ENCODE peak calls at places on chromosomes 11 and 22, in four cellular contexts. One of them, this sample, is unnamed.

GRCh38 chr11:78647986-78648875 is 73.6 kb upstream of the NARS2 start:
- DNase-seq in A549: no peak
- DNase-seq in K562: no peak
- DNase-seq in WTC11: no peak
- DNase-seq in this sample: no peak

GRCh38 chr11:31303644-31304043 is 65.9 kb downstream of the DCDC1 start:
- DNase-seq in A549: no peak
- DNase-seq in K562: no peak
- DNase-seq in WTC11: no peak
- DNase-seq in this sample: no peak

GRCh38 chr11:111303476-111303875 is 5.1 kb downstream of the POU2AF3 start:
- DNase-seq in A549: peak
- DNase-seq in K562: no peak
- DNase-seq in WTC11: no peak
- DNase-seq in this sample: peak

GRCh38 chr11:3616721-3617460 is 24.9 kb downstream of the ART5 start:
- DNase-seq in A549: no peak
- DNase-seq in K562: no peak
- DNase-seq in WTC11: no peak
- DNase-seq in this sample: no peak

GRCh38 chr11:34331329-34331728 is 26.5 kb downstream of the ABTB2 start:
- DNase-seq in A549: peak
- DNase-seq in K562: no peak
- DNase-seq in WTC11: no peak
- DNase-seq in this sample: no peak

GRCh38 chr11:45394294-45395085 is 108.3 kb upstream of the SYT13 start:
- DNase-seq in A549: no peak
- DNase-seq in K562: no peak
- DNase-seq in WTC11: no peak
- DNase-seq in this sample: peak

GRCh38 chr11:134332189-134332631 is 422 bp downstream of the GLB1L2 start:
- DNase-seq in A549: no peak
- DNase-seq in K562: peak
- DNase-seq in WTC11: peak
- DNase-seq in this sample: no peak

GRCh38 chr11:32704261-32704660 is 90.2 kb downstream of the CCDC73 start:
- DNase-seq in A549: no peak
- DNase-seq in K562: no peak
- DNase-seq in WTC11: no peak
- DNase-seq in this sample: no peak

GRCh38 chr11:257766-258493 is 20.3 kb upstream of the NLRP6 start:
- DNase-seq in A549: no peak
- DNase-seq in K562: no peak
- DNase-seq in WTC11: no peak
- DNase-seq in this sample: peak

GRCh38 chr11:25065711-25066110 is 568.9 kb downstream of the LUZP2 start:
- DNase-seq in A549: no peak
- DNase-seq in K562: no peak
- DNase-seq in WTC11: no peak
- DNase-seq in this sample: no peak

DNA sequence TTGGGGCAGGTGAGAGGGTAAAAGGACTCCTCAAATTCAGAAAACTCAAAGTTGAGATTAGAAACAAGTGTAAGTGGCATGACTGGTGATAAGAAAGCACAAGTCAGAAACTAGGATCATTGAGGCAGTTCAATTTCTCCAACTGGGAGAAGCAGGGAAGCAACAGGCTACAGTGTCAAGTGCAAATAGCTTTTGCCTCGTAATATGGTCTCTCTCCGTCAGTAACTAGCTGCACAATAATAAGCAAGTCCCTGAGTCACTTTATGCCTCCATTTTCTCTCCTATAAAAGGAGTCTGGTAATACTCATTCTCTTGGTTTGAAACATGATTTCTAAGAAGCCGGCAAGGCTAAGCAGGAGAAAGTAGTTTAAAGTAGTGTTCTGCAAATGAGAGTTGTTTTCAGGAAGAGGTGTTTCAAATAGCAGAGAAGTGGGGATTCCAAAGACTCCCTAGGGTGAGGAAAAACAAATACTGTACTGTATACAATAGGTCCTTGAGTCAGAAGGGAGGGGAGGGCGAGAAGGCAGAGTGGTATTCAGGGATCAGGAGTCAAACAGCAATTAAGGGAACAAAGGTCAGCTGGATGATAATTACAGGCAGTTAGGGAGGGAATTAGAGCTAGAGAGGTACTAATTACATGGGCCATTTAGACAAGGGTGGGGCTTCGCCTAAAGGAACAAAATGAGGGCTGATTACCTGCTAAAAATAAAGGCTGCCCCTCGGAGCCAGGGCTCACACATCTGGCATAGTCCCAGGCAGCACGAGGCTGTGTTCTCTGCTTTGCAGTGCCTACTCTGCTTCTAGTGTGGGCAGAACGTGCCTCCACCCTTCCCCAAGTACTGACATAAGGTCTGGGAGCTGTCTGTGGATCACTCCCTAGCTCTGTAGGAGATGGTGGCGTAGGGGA is 96.0 kb upstream of the BDNF start:
- DNase-seq in A549: no peak
- DNase-seq in K562: no peak
- DNase-seq in WTC11: peak
- DNase-seq in this sample: no peak
- TF ChIP-seq JUN in A549: no peak
- TF ChIP-seq JUN in K562: no peak
- TF ChIP-seq JUN in WTC11: no peak
- TF ChIP-seq JUN in this sample: no peak

DNA sequence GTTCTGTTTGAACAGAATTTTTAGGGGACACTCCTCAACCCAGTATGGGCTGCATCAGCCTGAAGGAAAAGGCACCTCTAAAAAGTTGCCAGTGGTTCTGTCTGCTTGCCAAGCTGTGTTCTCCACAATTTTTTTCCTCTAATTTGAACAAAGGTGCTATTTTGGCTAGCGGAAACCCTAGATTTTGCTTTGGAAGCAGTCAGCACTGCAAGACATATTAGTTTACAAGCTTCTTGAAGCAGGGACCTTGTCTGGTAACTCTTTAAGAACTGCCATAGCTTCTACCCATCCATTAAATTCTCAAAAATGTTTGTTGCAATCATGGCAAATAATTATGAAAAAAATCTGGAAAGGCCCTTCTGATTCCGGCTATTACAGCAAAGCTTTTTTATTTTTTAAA is 75.6 kb upstream of the HEPHL1 start:
- DNase-seq in A549: no peak
- DNase-seq in K562: no peak
- DNase-seq in WTC11: no peak
- DNase-seq in this sample: no peak
- TF ChIP-seq NR3C1 in A549: no peak
- TF ChIP-seq NR3C1 in K562: no peak
- TF ChIP-seq NR3C1 in WTC11: no peak
- TF ChIP-seq NR3C1 in this sample: no peak

GRCh38 chr11:7673724-7674434 is 579 bp upstream of the CYB5R2 start:
- DNase-seq in A549: no peak
- DNase-seq in K562: peak
- DNase-seq in WTC11: peak
- DNase-seq in this sample: no peak

GRCh38 chr11:7671347-7671746 is 2.0 kb downstream of the CYB5R2 start:
- DNase-seq in A549: no peak
- DNase-seq in K562: no peak
- DNase-seq in WTC11: no peak
- DNase-seq in this sample: no peak

GRCh38 chr11:7672276-7672959 is 882 bp downstream of the CYB5R2 start:
- DNase-seq in A549: no peak
- DNase-seq in K562: no peak
- DNase-seq in WTC11: no peak
- DNase-seq in this sample: no peak

GRCh38 chr11:7671807-7672206 is 1.5 kb downstream of the CYB5R2 start:
- DNase-seq in A549: no peak
- DNase-seq in K562: no peak
- DNase-seq in WTC11: no peak
- DNase-seq in this sample: no peak

GRCh38 chr11:7672960-7673723 is at the start of gene CYB5R2:
- DNase-seq in A549: peak
- DNase-seq in K562: peak
- DNase-seq in WTC11: peak
- DNase-seq in this sample: no peak
- TF ChIP-seq JUN in A549: no peak
- TF ChIP-seq JUN in K562: no peak
- TF ChIP-seq JUN in WTC11: no peak
- TF ChIP-seq JUN in this sample: no peak

DNA sequence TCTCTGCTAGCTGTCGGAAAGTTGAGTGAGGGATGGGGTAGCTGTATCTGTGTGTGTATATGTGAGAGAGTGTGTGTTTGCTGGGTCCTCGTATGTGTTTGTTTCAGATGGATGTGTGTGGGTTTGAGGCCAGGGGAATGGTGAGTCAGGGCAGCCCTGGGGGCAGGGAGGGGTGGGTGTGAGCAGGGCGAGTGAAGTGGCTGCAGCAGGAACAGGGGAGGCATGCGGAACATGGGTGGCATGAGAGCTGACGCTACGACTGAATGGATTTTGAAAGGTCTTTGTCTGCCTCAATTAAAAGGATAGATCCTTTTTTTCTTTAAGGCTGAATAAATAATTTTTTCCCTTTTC is 79.8 kb downstream of the ADAMTS15 start:
- DNase-seq in A549: no peak
- DNase-seq in K562: no peak
- DNase-seq in WTC11: no peak
- DNase-seq in this sample: no peak
- TF ChIP-seq NR3C1 in A549: no peak
- TF ChIP-seq NR3C1 in K562: no peak
- TF ChIP-seq NR3C1 in WTC11: no peak
- TF ChIP-seq NR3C1 in this sample: no peak

GRCh38 chr22:28366856-28367255 is 312.8 kb downstream of the TTC28 start:
- DNase-seq in A549: no peak
- DNase-seq in K562: no peak
- DNase-seq in WTC11: no peak
- DNase-seq in this sample: peak

GRCh38 chr22:28373841-28374240 is 305.8 kb downstream of the TTC28 start:
- DNase-seq in A549: no peak
- DNase-seq in K562: no peak
- DNase-seq in WTC11: no peak
- DNase-seq in this sample: no peak

GRCh38 chr22:28369849-28370248 is 309.8 kb downstream of the TTC28 start:
- DNase-seq in A549: no peak
- DNase-seq in K562: peak
- DNase-seq in WTC11: no peak
- DNase-seq in this sample: no peak
- TF ChIP-seq JUN in A549: no peak
- TF ChIP-seq JUN in K562: no peak
- TF ChIP-seq JUN in WTC11: no peak
- TF ChIP-seq JUN in this sample: no peak

DNA sequence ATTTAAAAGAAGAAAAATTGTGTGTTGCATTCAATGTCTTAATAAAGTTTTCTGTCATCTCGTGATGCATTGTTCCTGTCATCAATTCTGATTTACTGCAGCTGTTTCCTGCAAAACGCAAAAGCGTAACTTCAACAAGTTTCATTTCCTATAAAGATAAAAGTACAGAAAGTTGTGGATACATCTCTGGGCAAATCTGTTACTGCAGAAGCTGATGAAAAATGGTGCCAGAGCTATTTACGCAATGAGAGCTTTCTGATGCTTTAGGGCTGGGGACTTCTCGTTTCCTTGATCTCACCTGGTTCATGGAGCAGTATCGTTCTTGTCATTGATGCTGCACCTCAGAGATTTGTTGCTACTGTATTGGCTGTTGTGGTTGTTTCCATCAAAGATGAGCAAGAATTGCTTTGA is 15.5 kb upstream of the MS4A12 start:
- DNase-seq in A549: no peak
- DNase-seq in K562: no peak
- DNase-seq in WTC11: no peak
- DNase-seq in this sample: no peak
- TF ChIP-seq NR3C1 in A549: no peak
- TF ChIP-seq NR3C1 in K562: no peak
- TF ChIP-seq NR3C1 in WTC11: no peak
- TF ChIP-seq NR3C1 in this sample: no peak

GRCh38 chr11:15968461-15969130 is 387.8 kb downstream of the SOX6 start:
- DNase-seq in A549: no peak
- DNase-seq in K562: peak
- DNase-seq in WTC11: no peak
- DNase-seq in this sample: no peak
- TF ChIP-seq JUN in A549: no peak
- TF ChIP-seq JUN in K562: no peak
- TF ChIP-seq JUN in WTC11: no peak
- TF ChIP-seq JUN in this sample: no peak

GRCh38 chr22:50613291-50613981 is 12.8 kb downstream of the MAPK8IP2 start:
- DNase-seq in A549: no peak
- DNase-seq in K562: peak
- DNase-seq in WTC11: no peak
- DNase-seq in this sample: peak
- TF ChIP-seq NR3C1 in A549: no peak
- TF ChIP-seq NR3C1 in K562: no peak
- TF ChIP-seq NR3C1 in WTC11: no peak
- TF ChIP-seq NR3C1 in this sample: no peak

GRCh38 chr22:24009227-24010017 is 1.7 kb upstream of the CABIN1 start:
- DNase-seq in A549: no peak
- DNase-seq in K562: no peak
- DNase-seq in WTC11: no peak
- DNase-seq in this sample: peak
- TF ChIP-seq JUN in A549: no peak
- TF ChIP-seq JUN in K562: no peak
- TF ChIP-seq JUN in WTC11: no peak
- TF ChIP-seq JUN in this sample: no peak

GRCh38 chr11:105856954-105857353 is 165.1 kb downstream of the MSANTD4 start:
- DNase-seq in A549: no peak
- DNase-seq in K562: no peak
- DNase-seq in WTC11: no peak
- DNase-seq in this sample: no peak

GRCh38 chr11:105861225-105861624 is 160.8 kb downstream of the MSANTD4 start:
- DNase-seq in A549: no peak
- DNase-seq in K562: no peak
- DNase-seq in WTC11: no peak
- DNase-seq in this sample: no peak

GRCh38 chr11:105867742-105868141 is 154.3 kb downstream of the MSANTD4 start:
- DNase-seq in A549: no peak
- DNase-seq in K562: no peak
- DNase-seq in WTC11: no peak
- DNase-seq in this sample: no peak

GRCh38 chr11:105860105-105860504 is 161.9 kb downstream of the MSANTD4 start:
- DNase-seq in A549: no peak
- DNase-seq in K562: no peak
- DNase-seq in WTC11: no peak
- DNase-seq in this sample: no peak

GRCh38 chr11:105862736-105863367 is 159.2 kb downstream of the MSANTD4 start:
- DNase-seq in A549: no peak
- DNase-seq in K562: no peak
- DNase-seq in WTC11: no peak
- DNase-seq in this sample: peak
- TF ChIP-seq NR3C1 in A549: no peak
- TF ChIP-seq NR3C1 in K562: no peak
- TF ChIP-seq NR3C1 in WTC11: no peak
- TF ChIP-seq NR3C1 in this sample: no peak